ENCODE peak calls at places on chromosomes 4 and X, in eight cellular contexts. O, L, J, X, I, Y, K and V are unnamed samples.

GRCh38 chr4:170012629-170012958 is 13.6 kb downstream of the MFAP3L start:
- DNase-seq in L (no peak), O (no peak), K (no peak), X (no peak), Y (no peak), J (no peak), I (no peak), V (no peak)

GRCh38 chr4:162782096-162782777 is 384.5 kb downstream of the NAF1 start:
- DNase-seq in K (no peak), L (no peak), Y (no peak), I (no peak), O (no peak), J (no peak), X (no peak), V (no peak)

GRCh38 chrX:23935116-23935515 is 27.3 kb downstream of the CXorf58 start:
- DNase-seq in Y (no peak), X (no peak), K (no peak), O (no peak), L (no peak), I (no peak), J (no peak), V (no peak)

GRCh38 chrX:28843817-28844216 is 256.6 kb downstream of the IL1RAPL1 start:
- DNase-seq in I (no peak), K (no peak), J (no peak), Y (no peak), L (no peak), O (no peak), X (no peak), V (no peak)

GRCh38 chr4:140361099-140361498 is 12.3 kb upstream of the SCOC start:
- DNase-seq in I (no peak), L (no peak), X (no peak), O (no peak), Y (no peak), J (no peak), K (no peak), V (no peak)

GRCh38 chr4:74794341-74794801 is at the start of gene BTC:
- DNase-seq in O (no peak), L (peak; percentile 13), Y (peak; percentile 27), J (peak; percentile 71), I (no peak), X (peak; percentile 79), K (peak; percentile 78), V (peak; percentile 21)

GRCh38 chrX:131854586-131854985 is 168.5 kb upstream of the STK26 start:
- DNase-seq in K (peak; percentile 2), I (no peak), X (no peak), Y (no peak), L (no peak), J (no peak), O (peak; percentile 62), V (peak; percentile 29)

GRCh38 chr4:163701915-163702314 is 207.4 kb downstream of the TMA16 start:
- DNase-seq in K (peak; percentile 25), J (peak; percentile 46), O (no peak), L (no peak), X (no peak), Y (no peak), I (no peak), V (peak; percentile 76)

GRCh38 chrX:47169726-47170515 is 23.7 kb upstream of the UBA1 start:
- DNase-seq in J (peak; percentile 11), K (no peak), Y (no peak), I (no peak), L (no peak), O (no peak), X (no peak), V (no peak)

GRCh38 chrX:150683536-150684146 is 9.6 kb upstream of the MTMR1 start:
- DNase-seq in J (peak; percentile 31), I (no peak), O (peak; percentile 55), K (peak; percentile 57), Y (no peak), L (no peak), X (peak; percentile 32), V (peak; percentile 46)

GRCh38 chr4:121119715-121120114 is 44.4 kb downstream of the TNIP3 start:
- DNase-seq in O (no peak), J (no peak), I (no peak), X (no peak), Y (no peak), L (no peak), K (no peak), V (no peak)

GRCh38 chr4:5923306-5923830 is 30.5 kb upstream of the CRMP1 start:
- DNase-seq in J (no peak), O (no peak), Y (no peak), K (no peak), X (no peak), I (no peak), L (no peak), V (no peak)

GRCh38 chr4:157300678-157301077 is 80.2 kb downstream of the GRIA2 start:
- DNase-seq in L (no peak), X (no peak), I (no peak), O (peak; percentile 8), J (no peak), K (no peak), Y (no peak), V (no peak)

GRCh38 chr4:169107528-169107927 is 97.5 kb upstream of the CBR4 start:
- DNase-seq in X (no peak), Y (no peak), O (no peak), J (no peak), K (no peak), L (no peak), I (no peak), V (no peak)

GRCh38 chr4:121380448-121381147 is at the start of gene QRFPR:
- DNase-seq in O (no peak), X (peak; percentile 47), I (no peak), K (peak; percentile 39), L (no peak), Y (no peak), J (peak; percentile 32), V (peak; percentile 9)

GRCh38 chrX:105610401-105610800 is 211.9 kb upstream of the NRK start:
- DNase-seq in X (no peak), L (no peak), Y (no peak), J (no peak), O (no peak), I (no peak), K (no peak), V (peak; percentile 42)